ENCODE peak calls at places on chromosomes 13 and 19, in four cellular contexts. E is left ventricle myocardium inferior, R is HCEC 1CT, V is NCI-H1092. W is an unnamed sample.

GRCh38 chr19:18254546-18255500 is 19.4 kb downstream of the IQCN start:
- DNase-seq in E (no peak), R (no peak), V (no peak), W (no peak)

GRCh38 chr13:20684535-20684934 is 19.0 kb upstream of the IL17D start:
- DNase-seq in E (no peak), R (peak; percentile 84), V (no peak), W (no peak)

GRCh38 chr19:4594199-4594598 is 34.7 kb upstream of the SEMA6B start:
- DNase-seq in E (no peak), R (no peak), V (no peak), W (no peak)

GRCh38 chr13:106417467-106418110 is 117.9 kb downstream of the EFNB2 start:
- DNase-seq in E (no peak), R (no peak), V (no peak), W (no peak)

GRCh38 chr13:111614009-111614408 is 293.6 kb downstream of the TEX29 start:
- DNase-seq in E (no peak), R (no peak), V (no peak), W (no peak)

GRCh38 chr13:42875448-42876269 is 94.3 kb downstream of the FAM216B start:
- DNase-seq in E (no peak), R (no peak), V (no peak), W (no peak)

GRCh38 chr13:109383683-109384082 is 402.7 kb downstream of the IRS2 start:
- DNase-seq in E (no peak), R (peak; percentile 76), V (no peak), W (no peak)

GRCh38 chr19:58558066-58558622 is at the start of gene UBE2M:
- DNase-seq in E (peak; percentile 58), R (peak; percentile 28), V (no peak), W (no peak)

GRCh38 chr19:38441660-38442348 is 8.3 kb downstream of the RYR1 start:
- DNase-seq in E (no peak), R (no peak), V (no peak), W (no peak)

GRCh38 chr19:53982056-53982455 is 9.4 kb upstream of the CACNG6 start:
- DNase-seq in E (no peak), R (no peak), V (no peak), W (no peak)

GRCh38 chr13:99289674-99290337 is 17.4 kb downstream of the GPR183 start:
- DNase-seq in E (no peak), R (no peak), V (no peak), W (no peak)

GRCh38 chr19:21568816-21569496 is 63.6 kb downstream of the ZNF429 start:
- DNase-seq in E (peak; percentile 87), R (peak; percentile 39), V (peak; percentile 77), W (peak; percentile 59)

GRCh38 chr13:93956416-93956815 is 523.1 kb downstream of the DCT start:
- DNase-seq in E (no peak), R (no peak), V (no peak), W (no peak)

GRCh38 chr13:114119196-114119595 is 13.2 kb downstream of the RASA3 start:
- DNase-seq in E (no peak), R (peak; percentile 96), V (no peak), W (no peak)

GRCh38 chr19:48814895-48815294 is 4.1 kb upstream of the BCAT2 start:
- DNase-seq in E (no peak), R (no peak), V (no peak), W (no peak)

GRCh38 chr19:30584121-30584520 is 211.9 kb downstream of the ZNF536 start:
- DNase-seq in E (no peak), R (no peak), V (no peak), W (no peak)